ENCODE peak calls at places on chromosomes 12 and 14, in six cellular contexts. J is activated T-cell treated with anti-CD3 and anti-CD28 coated beads for 24 hours, R is GF-D8, M is Caki2, O is cerebellar cortex, L is left ventricle myocardium inferior. S is an unnamed sample.

GRCh38 chr12:21073822-21074460 is 57.1 kb upstream of the SLCO1B1 start:
- DNase-seq in J (no peak), R (no peak), M (no peak), O (no peak), L (no peak), S (peak; percentile 37)

GRCh38 chr12:122891661-122892525 is 4.0 kb downstream of the VPS37B start:
- DNase-seq in J (no peak), R (peak; percentile 65), M (no peak), O (no peak), L (no peak), S (no peak)

GRCh38 chr14:91415794-91416743 is 1.6 kb downstream of the CCDC88C start:
- DNase-seq in J (peak; percentile 60), R (peak; percentile 43), M (no peak), O (peak; percentile 51), L (no peak), S (no peak)

GRCh38 chr12:123805119-123805518 is 43.0 kb downstream of the DNAH10 start:
- DNase-seq in J (no peak), R (no peak), M (no peak), O (no peak), L (no peak), S (no peak)

GRCh38 chr14:61472025-61472672 is 150.8 kb downstream of the PRKCH start:
- DNase-seq in J (no peak), R (no peak), M (peak; percentile 75), O (peak; percentile 35), L (peak; percentile 56), S (peak; percentile 84)

GRCh38 chr14:21039059-21039422 is 3.1 kb upstream of the RNASE7 start:
- DNase-seq in J (no peak), R (no peak), M (no peak), O (peak; percentile 48), L (peak; percentile 88), S (no peak)

GRCh38 chr12:12801649-12802048 is 11.5 kb upstream of the DDX47 start:
- DNase-seq in J (no peak), R (no peak), M (no peak), O (no peak), L (no peak), S (no peak)

GRCh38 chr12:104094284-104094683 is 30.0 kb downstream of the HCFC2 start:
- DNase-seq in J (no peak), R (no peak), M (no peak), O (no peak), L (no peak), S (no peak)

GRCh38 chr12:20305470-20305869 is 62.9 kb upstream of the PDE3A start:
- DNase-seq in J (no peak), R (no peak), M (no peak), O (no peak), L (no peak), S (no peak)

GRCh38 chr12:89453579-89453978 is 71.0 kb downstream of the GALNT4 start:
- DNase-seq in J (no peak), R (no peak), M (no peak), O (no peak), L (no peak), S (peak; percentile 16)

GRCh38 chr12:6530576-6531260 is 3.6 kb upstream of the GAPDH start:
- DNase-seq in J (no peak), R (no peak), M (no peak), O (no peak), L (no peak), S (no peak)

GRCh38 chr12:91316161-91316759 is 133.6 kb upstream of the DCN start:
- DNase-seq in J (no peak), R (no peak), M (no peak), O (no peak), L (no peak), S (no peak)

GRCh38 chr14:34685819-34686428 is 28.5 kb downstream of the CFL2 start:
- DNase-seq in J (no peak), R (no peak), M (no peak), O (no peak), L (no peak), S (no peak)

GRCh38 chr12:132133952-132134652 is 10.0 kb downstream of the DDX51 start:
- DNase-seq in J (no peak), R (no peak), M (no peak), O (peak; percentile 17), L (no peak), S (no peak)

GRCh38 chr12:48356041-48356768 is 5.5 kb upstream of the ZNF641 start:
- DNase-seq in J (no peak), R (no peak), M (peak; percentile 54), O (no peak), L (no peak), S (no peak)